ENCODE peak calls at places on chromosome 22, in five cellular contexts. One of them, this sample, is unnamed.

GRCh38 chr22:25166266-25167056 is 33.2 kb upstream of the CRYBB3 start:
- DNase-seq in esophagus squamous epithelium: no peak
- DNase-seq in spleen: no peak
- DNase-seq in PC-9: no peak
- DNase-seq in cardiac fibroblast: no peak
- DNase-seq in this sample: no peak

GRCh38 chr22:32745251-32745995 is 56.1 kb upstream of the TIMP3 start:
- DNase-seq in PC-9: peak
- DNase-seq in spleen: no peak
- DNase-seq in esophagus squamous epithelium: no peak
- DNase-seq in cardiac fibroblast: peak
- DNase-seq in this sample: no peak

GRCh38 chr22:49014227-49015201 is 813.2 kb downstream of the BRD1 start:
- DNase-seq in cardiac fibroblast: no peak
- DNase-seq in PC-9: no peak
- DNase-seq in spleen: no peak
- DNase-seq in esophagus squamous epithelium: no peak
- DNase-seq in this sample: no peak

GRCh38 chr22:31347251-31348008 is 1.3 kb upstream of the PATZ1 start:
- DNase-seq in spleen: peak
- DNase-seq in cardiac fibroblast: peak
- DNase-seq in PC-9: peak
- DNase-seq in esophagus squamous epithelium: no peak
- DNase-seq in this sample: no peak

GRCh38 chr22:25900390-25900789 is 158.4 kb downstream of the MYO18B start:
- DNase-seq in cardiac fibroblast: no peak
- DNase-seq in PC-9: no peak
- DNase-seq in esophagus squamous epithelium: no peak
- DNase-seq in spleen: no peak
- DNase-seq in this sample: no peak

GRCh38 chr22:30248484-30248883 is 1.9 kb upstream of the LIF start:
- DNase-seq in spleen: no peak
- DNase-seq in esophagus squamous epithelium: no peak
- DNase-seq in PC-9: no peak
- DNase-seq in cardiac fibroblast: no peak
- DNase-seq in this sample: no peak

GRCh38 chr22:30909306-30909705 is 59.3 kb downstream of the MORC2 start:
- DNase-seq in spleen: no peak
- DNase-seq in cardiac fibroblast: no peak
- DNase-seq in esophagus squamous epithelium: no peak
- DNase-seq in PC-9: no peak
- DNase-seq in this sample: no peak

GRCh38 chr22:23232094-23232905 is 52.0 kb downstream of the BCR start:
- DNase-seq in PC-9: no peak
- DNase-seq in cardiac fibroblast: no peak
- DNase-seq in esophagus squamous epithelium: no peak
- DNase-seq in spleen: no peak
- DNase-seq in this sample: no peak

GRCh38 chr22:19598054-19598855 is 74.0 kb upstream of the CLDN5 start:
- DNase-seq in PC-9: peak
- DNase-seq in esophagus squamous epithelium: no peak
- DNase-seq in spleen: peak
- DNase-seq in cardiac fibroblast: no peak
- DNase-seq in this sample: no peak

GRCh38 chr22:31173386-31174145 is 13.6 kb downstream of the RNF185 start:
- DNase-seq in cardiac fibroblast: peak
- DNase-seq in PC-9: no peak
- DNase-seq in spleen: no peak
- DNase-seq in esophagus squamous epithelium: no peak
- DNase-seq in this sample: no peak

GRCh38 chr22:29209624-29209929 is 3.9 kb downstream of the EMID1 start:
- DNase-seq in spleen: no peak
- DNase-seq in esophagus squamous epithelium: no peak
- DNase-seq in cardiac fibroblast: no peak
- DNase-seq in PC-9: no peak
- DNase-seq in this sample: no peak

GRCh38 chr22:19220867-19221266 is 42.3 kb upstream of the SLC25A1 start:
- DNase-seq in cardiac fibroblast: no peak
- DNase-seq in esophagus squamous epithelium: no peak
- DNase-seq in spleen: no peak
- DNase-seq in PC-9: no peak
- DNase-seq in this sample: no peak

GRCh38 chr22:19419464-19420178 is 11.9 kb downstream of the HIRA start:
- DNase-seq in spleen: no peak
- DNase-seq in esophagus squamous epithelium: no peak
- DNase-seq in cardiac fibroblast: peak
- DNase-seq in PC-9: no peak
- DNase-seq in this sample: no peak

GRCh38 chr22:22745225-22746060 is 101.0 kb downstream of the GGTLC2 start:
- DNase-seq in cardiac fibroblast: peak
- DNase-seq in PC-9: peak
- DNase-seq in esophagus squamous epithelium: no peak
- DNase-seq in spleen: no peak
- DNase-seq in this sample: no peak

GRCh38 chr22:30286813-30287625 is 2.3 kb downstream of the CASTOR1 start:
- DNase-seq in esophagus squamous epithelium: peak
- DNase-seq in cardiac fibroblast: peak
- DNase-seq in PC-9: peak
- DNase-seq in spleen: peak
- DNase-seq in this sample: peak

GRCh38 chr22:38347944-38348750 is 30.9 kb upstream of the CSNK1E start:
- DNase-seq in cardiac fibroblast: peak
- DNase-seq in esophagus squamous epithelium: no peak
- DNase-seq in PC-9: peak
- DNase-seq in spleen: peak
- DNase-seq in this sample: no peak

GRCh38 chr22:17576475-17576874 is 13.2 kb downstream of the SLC25A18 start:
- DNase-seq in spleen: no peak
- DNase-seq in esophagus squamous epithelium: no peak
- DNase-seq in cardiac fibroblast: peak
- DNase-seq in PC-9: peak
- DNase-seq in this sample: no peak

GRCh38 chr22:28917747-28918543 is 34.6 kb downstream of the ZNRF3 start:
- DNase-seq in PC-9: no peak
- DNase-seq in cardiac fibroblast: no peak
- DNase-seq in esophagus squamous epithelium: no peak
- DNase-seq in spleen: no peak
- DNase-seq in this sample: no peak

GRCh38 chr22:50705219-50705691 is 32.6 kb downstream of the SHANK3 start:
- DNase-seq in esophagus squamous epithelium: no peak
- DNase-seq in spleen: peak
- DNase-seq in cardiac fibroblast: peak
- DNase-seq in PC-9: no peak
- DNase-seq in this sample: no peak

GRCh38 chr22:45775569-45776312 is 104.1 kb downstream of the ATXN10 start:
- DNase-seq in cardiac fibroblast: no peak
- DNase-seq in spleen: no peak
- DNase-seq in esophagus squamous epithelium: no peak
- DNase-seq in PC-9: no peak
- DNase-seq in this sample: no peak

GRCh38 chr22:39545310-39546063 is 12.9 kb upstream of the RPS19BP1 start:
- DNase-seq in esophagus squamous epithelium: no peak
- DNase-seq in spleen: no peak
- DNase-seq in PC-9: no peak
- DNase-seq in cardiac fibroblast: peak
- DNase-seq in this sample: no peak

GRCh38 chr22:45673482-45674175 is 2.0 kb downstream of the ATXN10 start:
- DNase-seq in spleen: no peak
- DNase-seq in esophagus squamous epithelium: no peak
- DNase-seq in cardiac fibroblast: no peak
- DNase-seq in PC-9: no peak
- DNase-seq in this sample: no peak

GRCh38 chr22:45014658-45015057 is 4.9 kb upstream of the PHF21B start:
- DNase-seq in cardiac fibroblast: no peak
- DNase-seq in spleen: no peak
- DNase-seq in PC-9: no peak
- DNase-seq in esophagus squamous epithelium: no peak
- DNase-seq in this sample: no peak

GRCh38 chr22:17086301-17086700 is 1.5 kb downstream of the IL17RA start:
- DNase-seq in PC-9: no peak
- DNase-seq in cardiac fibroblast: peak
- DNase-seq in esophagus squamous epithelium: no peak
- DNase-seq in spleen: no peak
- DNase-seq in this sample: no peak

GRCh38 chr22:29096736-29097669 is 24.2 kb downstream of the KREMEN1 start:
- DNase-seq in spleen: no peak
- DNase-seq in PC-9: no peak
- DNase-seq in cardiac fibroblast: peak
- DNase-seq in esophagus squamous epithelium: no peak
- DNase-seq in this sample: no peak

GRCh38 chr22:50730941-50731661 is 6.9 kb upstream of the ACR start:
- DNase-seq in cardiac fibroblast: peak
- DNase-seq in spleen: peak
- DNase-seq in PC-9: no peak
- DNase-seq in esophagus squamous epithelium: no peak
- DNase-seq in this sample: peak

GRCh38 chr22:22811016-22812009 is 76.3 kb upstream of the IGLL5 start:
- DNase-seq in esophagus squamous epithelium: no peak
- DNase-seq in spleen: peak
- DNase-seq in cardiac fibroblast: no peak
- DNase-seq in PC-9: no peak
- DNase-seq in this sample: no peak

GRCh38 chr22:48828688-48829087 is 999.0 kb downstream of the BRD1 start:
- DNase-seq in esophagus squamous epithelium: no peak
- DNase-seq in cardiac fibroblast: no peak
- DNase-seq in PC-9: no peak
- DNase-seq in spleen: peak
- DNase-seq in this sample: no peak

GRCh38 chr22:32462452-32462851 is 1.8 kb downstream of the BPIFC start:
- DNase-seq in esophagus squamous epithelium: no peak
- DNase-seq in PC-9: no peak
- DNase-seq in spleen: no peak
- DNase-seq in cardiac fibroblast: no peak
- DNase-seq in this sample: no peak

GRCh38 chr22:24414984-24415945 is 12.1 kb upstream of the ADORA2A start:
- DNase-seq in PC-9: no peak
- DNase-seq in esophagus squamous epithelium: no peak
- DNase-seq in spleen: no peak
- DNase-seq in cardiac fibroblast: no peak
- DNase-seq in this sample: no peak

GRCh38 chr22:43396321-43396933 is 15.4 kb upstream of the MPPED1 start:
- DNase-seq in cardiac fibroblast: no peak
- DNase-seq in spleen: peak
- DNase-seq in esophagus squamous epithelium: no peak
- DNase-seq in PC-9: no peak
- DNase-seq in this sample: no peak

GRCh38 chr22:43398910-43399309 is 12.9 kb upstream of the MPPED1 start:
- DNase-seq in esophagus squamous epithelium: no peak
- DNase-seq in cardiac fibroblast: no peak
- DNase-seq in spleen: peak
- DNase-seq in PC-9: no peak
- DNase-seq in this sample: peak

GRCh38 chr22:43396934-43397457 is 14.8 kb upstream of the MPPED1 start:
- DNase-seq in PC-9: no peak
- DNase-seq in spleen: peak
- DNase-seq in cardiac fibroblast: no peak
- DNase-seq in esophagus squamous epithelium: no peak
- DNase-seq in this sample: no peak

GRCh38 chr22:43398246-43398645 is 13.6 kb upstream of the MPPED1 start:
- DNase-seq in PC-9: no peak
- DNase-seq in spleen: no peak
- DNase-seq in cardiac fibroblast: no peak
- DNase-seq in esophagus squamous epithelium: no peak
- DNase-seq in this sample: peak

DNA sequence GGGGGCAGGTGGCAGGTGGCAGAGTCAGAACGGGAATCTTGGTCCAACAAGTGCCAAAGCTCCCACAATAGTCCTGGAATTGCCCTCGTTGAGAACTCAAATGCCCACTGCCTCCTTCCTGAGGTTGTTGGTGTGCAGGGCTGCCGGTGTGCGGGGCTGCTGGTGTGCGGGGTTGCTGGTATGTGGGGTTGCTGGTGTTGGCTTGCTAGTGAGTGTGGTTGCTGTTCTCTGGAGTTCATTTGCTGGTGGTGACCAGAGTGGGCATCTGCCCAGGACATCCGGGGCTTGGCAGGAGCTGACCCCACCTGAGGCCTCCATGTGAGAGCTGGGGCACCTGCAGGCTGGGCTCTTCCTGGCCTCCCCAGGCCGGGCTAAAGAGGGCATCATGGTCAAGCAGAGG is 14.0 kb upstream of the MPPED1 start:
- DNase-seq in spleen: peak
- DNase-seq in PC-9: no peak
- DNase-seq in esophagus squamous epithelium: no peak
- DNase-seq in cardiac fibroblast: no peak
- DNase-seq in this sample: peak
- TF ChIP-seq CTCF in spleen: no peak
- TF ChIP-seq CTCF in PC-9: no peak
- TF ChIP-seq CTCF in esophagus squamous epithelium: no peak
- TF ChIP-seq CTCF in cardiac fibroblast: no peak
- TF ChIP-seq CTCF in this sample: no peak

DNA sequence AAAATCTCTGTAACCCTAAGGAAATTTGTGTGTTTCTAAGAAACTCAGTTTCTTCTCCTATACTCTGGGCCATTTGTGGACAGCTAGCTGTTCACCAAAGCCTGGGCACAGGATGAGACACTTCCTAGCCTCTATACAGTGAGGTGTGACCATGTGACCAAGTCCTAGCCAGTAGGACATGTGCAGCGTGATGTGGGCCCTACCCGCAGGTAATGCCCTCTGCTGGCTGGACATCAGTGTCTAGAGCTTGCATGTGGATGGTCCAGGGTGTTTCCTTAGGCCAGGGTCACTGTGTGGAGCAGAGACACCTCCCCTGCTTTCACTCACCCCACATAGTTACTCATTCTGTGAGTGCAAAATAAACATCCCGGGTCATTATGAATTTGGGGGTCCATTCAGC is 100.5 kb downstream of the LARGE1 start:
- DNase-seq in cardiac fibroblast: no peak
- DNase-seq in esophagus squamous epithelium: no peak
- DNase-seq in spleen: no peak
- DNase-seq in PC-9: no peak
- DNase-seq in this sample: no peak
- TF ChIP-seq CTCF in cardiac fibroblast: no peak
- TF ChIP-seq CTCF in esophagus squamous epithelium: no peak
- TF ChIP-seq CTCF in spleen: no peak
- TF ChIP-seq CTCF in PC-9: no peak
- TF ChIP-seq CTCF in this sample: no peak

DNA sequence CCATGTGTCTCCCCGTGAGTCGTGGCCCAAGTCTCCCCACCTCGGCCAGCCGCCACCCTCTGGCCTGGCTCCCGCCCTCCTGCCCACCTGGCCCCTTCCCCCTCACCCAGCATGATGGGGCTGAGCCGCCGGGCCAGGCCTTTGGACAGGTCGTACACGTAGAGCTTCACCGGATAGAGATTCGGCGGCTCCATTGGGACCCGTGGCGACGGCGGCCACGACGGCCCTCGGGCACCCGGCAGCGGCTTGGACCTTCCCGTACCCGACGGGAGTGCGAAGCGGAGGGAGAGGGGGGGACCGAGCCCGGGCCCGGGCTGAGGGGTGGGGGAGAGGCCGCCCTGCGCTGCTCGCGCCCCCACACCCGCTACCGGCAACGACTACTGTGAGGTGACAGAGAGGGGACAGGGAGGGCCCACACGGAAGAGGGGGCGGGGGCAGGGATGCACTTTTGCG is at the start of gene DESI1:
- DNase-seq in cardiac fibroblast: no peak
- DNase-seq in esophagus squamous epithelium: no peak
- DNase-seq in PC-9: no peak
- DNase-seq in spleen: peak
- DNase-seq in this sample: no peak
- TF ChIP-seq CTCF in cardiac fibroblast: no peak
- TF ChIP-seq CTCF in esophagus squamous epithelium: no peak
- TF ChIP-seq CTCF in PC-9: no peak
- TF ChIP-seq CTCF in spleen: no peak
- TF ChIP-seq CTCF in this sample: no peak

GRCh38 chr22:35838849-35839646 is 121.4 kb downstream of the APOL5 start:
- DNase-seq in PC-9: peak
- DNase-seq in cardiac fibroblast: peak
- DNase-seq in esophagus squamous epithelium: no peak
- DNase-seq in spleen: no peak
- DNase-seq in this sample: no peak
- TF ChIP-seq CTCF in PC-9: peak
- TF ChIP-seq CTCF in cardiac fibroblast: peak
- TF ChIP-seq CTCF in esophagus squamous epithelium: peak
- TF ChIP-seq CTCF in spleen: no peak
- TF ChIP-seq CTCF in this sample: no peak

This sample was measured in CD14-positive monocyte.